ENCODE peak calls at places on chromosomes 7 and 10, in seven cellular contexts. T is left ventricle myocardium inferior, B is HL-60, L is GM10248, R is tibial artery, V is IMR-90, M is AG09319. Q is an unnamed sample.

GRCh38 chr10:62815373-62816111 is 624 bp downstream of the EGR2 start:
- DNase-seq in T (no peak), B (no peak), L (no peak), R (no peak), V (no peak), M (no peak), Q (no peak)

GRCh38 chr10:79270471-79271246 is 76.6 kb upstream of the PPIF start:
- DNase-seq in T (peak), B (peak), L (no peak), R (peak), V (no peak), M (no peak), Q (no peak)

GRCh38 chr10:22534849-22535604 is 179.4 kb downstream of the PIP4K2A start:
- DNase-seq in T (no peak), B (no peak), L (no peak), R (no peak), V (peak), M (no peak), Q (no peak)

GRCh38 chr10:104928733-104929132 is 287.6 kb downstream of the SORCS3 start:
- DNase-seq in T (no peak), B (no peak), L (no peak), R (no peak), V (no peak), M (no peak), Q (no peak)

GRCh38 chr10:99620713-99621453 is 644 bp upstream of the SLC25A28 start:
- DNase-seq in T (peak), B (peak), L (peak), R (peak), V (peak), M (peak), Q (peak)

GRCh38 chr7:23490357-23491131 is 20.3 kb upstream of the IGF2BP3 start:
- DNase-seq in T (peak), B (peak), L (peak), R (no peak), V (no peak), M (no peak), Q (peak)

GRCh38 chr10:60921631-60922030 is 22.4 kb downstream of the RHOBTB1 start:
- DNase-seq in T (no peak), B (peak), L (no peak), R (no peak), V (no peak), M (no peak), Q (no peak)

GRCh38 chr7:115191506-115191905 is 269.6 kb downstream of the MDFIC start:
- DNase-seq in T (no peak), B (no peak), L (no peak), R (no peak), V (peak), M (no peak), Q (no peak)

GRCh38 chr10:110002801-110003523 is 4.8 kb upstream of the ADD3 start:
- DNase-seq in T (no peak), B (no peak), L (peak), R (no peak), V (no peak), M (no peak), Q (no peak)

GRCh38 chr7:77258593-77258992 is 59.0 kb upstream of the FGL2 start:
- DNase-seq in T (no peak), B (no peak), L (no peak), R (no peak), V (no peak), M (no peak), Q (no peak)

GRCh38 chr10:71805776-71806705 is 32.7 kb upstream of the VSIR start:
- DNase-seq in T (no peak), B (no peak), L (peak), R (no peak), V (no peak), M (no peak), Q (no peak)

GRCh38 chr7:158401826-158402225 is 185.8 kb downstream of the PTPRN2 start:
- DNase-seq in T (no peak), B (no peak), L (no peak), R (no peak), V (no peak), M (no peak), Q (no peak)

GRCh38 chr7:140570120-140570519 is 70.5 kb downstream of the DENND2A start:
- DNase-seq in T (no peak), B (no peak), L (no peak), R (no peak), V (no peak), M (no peak), Q (no peak)

GRCh38 chr10:73537288-73537687 is 41.5 kb upstream of the PPP3CB start:
- DNase-seq in T (no peak), B (no peak), L (no peak), R (no peak), V (no peak), M (no peak), Q (no peak)

GRCh38 chr10:35607475-35608316 is 2.6 kb downstream of the GJD4 start:
- DNase-seq in T (no peak), B (no peak), L (no peak), R (no peak), V (no peak), M (no peak), Q (peak)

GRCh38 chr10:3056280-3057037 is 10.9 kb upstream of the PFKP start:
- DNase-seq in T (no peak), B (no peak), L (no peak), R (no peak), V (peak), M (no peak), Q (no peak)

GRCh38 chr7:34758111-34758601 is 100.1 kb downstream of the NPSR1 start:
- DNase-seq in T (no peak), B (no peak), L (no peak), R (no peak), V (no peak), M (no peak), Q (no peak)

GRCh38 chr10:133335238-133336122 is 1.2 kb downstream of the CALY start:
- DNase-seq in T (peak), B (peak), L (peak), R (no peak), V (peak), M (no peak), Q (peak)

GRCh38 chr7:44163591-44163990 is 22.5 kb upstream of the MYL7 start:
- DNase-seq in T (no peak), B (no peak), L (no peak), R (no peak), V (peak), M (peak), Q (no peak)

GRCh38 chr7:132193898-132194297 is 382.4 kb downstream of the PLXNA4 start:
- DNase-seq in T (no peak), B (no peak), L (no peak), R (no peak), V (no peak), M (no peak), Q (no peak)

GRCh38 chr10:25639646-25640045 is 294.4 kb upstream of the MYO3A start:
- DNase-seq in T (no peak), B (no peak), L (no peak), R (no peak), V (no peak), M (no peak), Q (no peak)

GRCh38 chr7:47622946-47623640 is 41.2 kb upstream of the TNS3 start:
- DNase-seq in T (no peak), B (no peak), L (no peak), R (peak), V (peak), M (peak), Q (no peak)

GRCh38 chr7:145779165-145779564 is 337.4 kb upstream of the CNTNAP2 start:
- DNase-seq in T (no peak), B (no peak), L (no peak), R (no peak), V (no peak), M (no peak), Q (no peak)

GRCh38 chr10:6348091-6348862 is 145.5 kb downstream of the PFKFB3 start:
- DNase-seq in T (peak), B (peak), L (peak), R (peak), V (no peak), M (no peak), Q (peak)

GRCh38 chr7:22110227-22110839 is 164.6 kb upstream of the CDCA7L start:
- DNase-seq in T (peak), B (peak), L (peak), R (peak), V (peak), M (peak), Q (peak)

GRCh38 chr10:114649217-114649906 is 8.7 kb downstream of the ABLIM1 start:
- DNase-seq in T (no peak), B (no peak), L (no peak), R (no peak), V (no peak), M (no peak), Q (no peak)

GRCh38 chr7:79420464-79420863 is 33.0 kb downstream of the MAGI2 start:
- DNase-seq in T (no peak), B (no peak), L (no peak), R (no peak), V (peak), M (peak), Q (no peak)

GRCh38 chr10:119933179-119933578 is 40.6 kb downstream of the SEC23IP start:
- DNase-seq in T (no peak), B (no peak), L (no peak), R (no peak), V (peak), M (no peak), Q (no peak)

GRCh38 chr7:66847879-66848810 is 72.9 kb upstream of the TMEM248 start:
- DNase-seq in T (no peak), B (peak), L (no peak), R (no peak), V (peak), M (peak), Q (no peak)

GRCh38 chr7:142909921-142910521 is 23.5 kb downstream of the TRPV5 start:
- DNase-seq in T (no peak), B (no peak), L (no peak), R (no peak), V (no peak), M (no peak), Q (no peak)

GRCh38 chr7:142906643-142907042 is 21.1 kb upstream of the TRPV6 start:
- DNase-seq in T (no peak), B (no peak), L (no peak), R (no peak), V (no peak), M (no peak), Q (no peak)

GRCh38 chr7:142908290-142908689 is 22.7 kb upstream of the TRPV6 start:
- DNase-seq in T (no peak), B (no peak), L (no peak), R (no peak), V (no peak), M (no peak), Q (no peak)

GRCh38 chr7:142905759-142906158 is 20.2 kb upstream of the TRPV6 start:
- DNase-seq in T (no peak), B (no peak), L (no peak), R (no peak), V (no peak), M (no peak), Q (no peak)

GRCh38 chr7:142908921-142909870 is 23.7 kb upstream of the TRPV6 start:
- DNase-seq in T (no peak), B (peak), L (peak), R (no peak), V (no peak), M (no peak), Q (peak)
- TF ChIP-seq CTCF in T (peak), B (peak), L (peak), R (no peak), V (no peak), M (no peak), Q (peak)

DNA sequence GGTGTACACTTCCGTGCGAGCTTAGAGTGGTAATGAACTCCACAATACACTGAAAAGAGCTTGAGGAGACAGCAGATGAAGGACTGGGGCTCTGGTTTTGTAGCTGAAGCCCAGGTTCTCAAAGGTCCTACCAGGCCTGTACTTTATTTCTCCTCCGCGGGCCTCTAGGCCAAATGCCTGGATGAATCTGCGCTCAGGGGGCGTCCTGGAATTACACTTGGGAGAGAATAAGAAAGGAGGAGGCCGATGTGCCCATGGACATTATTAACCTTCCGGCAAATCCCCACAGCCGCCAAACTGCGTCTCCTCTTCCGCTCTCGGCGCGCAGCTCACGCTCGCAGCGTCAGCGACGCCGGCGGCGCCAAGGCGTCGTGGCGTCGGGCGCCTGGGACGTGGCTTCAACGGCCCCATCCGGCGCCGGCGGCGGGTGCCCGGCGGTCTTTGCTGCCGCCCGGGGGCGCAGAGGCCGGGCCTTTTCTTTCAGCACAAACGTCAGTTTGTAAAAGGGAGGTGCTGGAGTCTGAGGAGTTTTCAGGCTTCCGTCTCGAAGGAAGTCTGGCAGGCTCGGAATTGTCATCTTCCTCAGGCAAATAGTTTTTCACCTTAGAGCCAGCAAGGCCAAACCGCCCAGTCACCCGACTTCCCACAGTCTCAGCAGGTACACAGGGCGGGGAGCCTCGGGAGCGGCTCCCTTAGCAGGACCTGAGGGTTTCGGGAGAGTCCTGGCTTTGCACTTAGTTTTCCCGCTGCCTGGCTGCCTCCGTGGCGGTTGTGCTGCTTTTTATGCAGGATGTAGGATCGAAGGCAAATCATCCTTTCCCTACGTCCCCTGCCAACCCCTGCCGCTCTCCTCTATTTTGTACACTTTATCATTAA is at the start of gene CCDC7:
- DNase-seq in T (peak), B (peak), L (peak), R (peak), V (peak), M (peak), Q (peak)
- TF ChIP-seq CTCF in T (peak), B (peak), L (peak), R (peak), V (peak), M (peak), Q (peak)

GRCh38 chr10:58807631-58808024 is 295.0 kb downstream of the BICC1 start:
- DNase-seq in T (no peak), B (no peak), L (no peak), R (peak), V (peak), M (peak), Q (no peak)
- TF ChIP-seq CTCF in T (no peak), B (no peak), L (no peak), R (no peak), V (no peak), M (peak), Q (no peak)

DNA sequence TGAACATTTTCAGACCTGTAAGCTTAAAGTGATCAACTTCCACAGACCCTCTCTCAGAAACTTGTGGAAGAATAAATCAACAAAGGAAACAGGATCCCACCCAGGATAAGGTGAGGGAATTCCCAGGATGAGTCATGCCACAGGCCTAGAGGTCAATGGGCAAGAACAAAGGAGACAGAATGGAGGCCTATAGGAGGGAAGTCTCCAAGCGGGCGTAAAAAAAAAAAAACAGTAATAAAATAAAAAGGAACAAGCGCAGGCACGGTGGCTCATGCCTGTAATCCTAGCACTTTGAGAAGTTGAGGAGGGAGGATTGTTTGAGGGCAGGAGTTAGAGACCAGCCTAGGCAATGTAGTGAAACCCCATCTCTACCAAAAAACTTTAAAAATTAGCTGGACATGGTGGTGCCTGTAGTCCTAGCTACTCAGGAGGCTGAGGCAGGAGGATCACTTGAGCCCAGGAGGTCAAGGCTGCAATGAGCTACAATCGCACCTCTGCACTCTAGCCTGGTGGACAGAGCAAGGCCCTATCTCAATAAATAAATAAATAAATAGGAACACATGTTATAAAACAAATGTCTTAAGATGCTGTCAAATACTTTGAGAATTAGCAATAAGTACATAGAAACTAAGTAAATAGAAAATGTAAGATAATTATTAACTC is 8.4 kb downstream of the SORBS1 start:
- DNase-seq in T (no peak), B (no peak), L (no peak), R (no peak), V (no peak), M (no peak), Q (no peak)
- TF ChIP-seq CTCF in T (no peak), B (no peak), L (no peak), R (no peak), V (no peak), M (no peak), Q (no peak)

GRCh38 chr7:99531354-99531765 is 20.6 kb downstream of the FAM200A start:
- DNase-seq in T (no peak), B (no peak), L (no peak), R (no peak), V (no peak), M (no peak), Q (no peak)

GRCh38 chr7:99521399-99521798 is 16.9 kb downstream of the ZKSCAN5 start:
- DNase-seq in T (no peak), B (no peak), L (no peak), R (no peak), V (no peak), M (no peak), Q (no peak)

GRCh38 chr7:99525713-99526440 is 21.4 kb downstream of the ZKSCAN5 start:
- DNase-seq in T (no peak), B (peak), L (no peak), R (no peak), V (no peak), M (no peak), Q (no peak)
- TF ChIP-seq CTCF in T (no peak), B (peak), L (no peak), R (no peak), V (peak), M (peak), Q (peak)

DNA sequence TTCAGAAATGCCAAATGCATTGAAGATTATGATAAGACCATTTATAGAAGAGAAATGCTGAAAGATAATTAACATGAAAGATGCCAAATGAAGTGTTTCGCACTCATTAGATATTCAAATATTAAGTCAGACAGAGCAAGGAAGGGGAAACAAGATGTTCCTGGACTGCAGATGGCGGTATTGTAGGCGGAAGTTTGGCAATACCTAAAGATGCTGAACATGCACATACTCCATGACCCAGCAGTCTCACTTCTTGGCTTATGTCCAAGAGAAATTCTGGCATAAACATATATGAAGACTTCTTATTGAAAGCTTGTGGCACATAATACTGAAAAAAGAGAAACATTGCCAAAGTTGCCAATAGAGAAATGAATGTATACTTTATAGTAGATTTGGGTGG is 325.4 kb upstream of the SEMA3C start:
- DNase-seq in T (no peak), B (peak), L (no peak), R (no peak), V (peak), M (no peak), Q (no peak)
- TF ChIP-seq CTCF in T (no peak), B (no peak), L (no peak), R (no peak), V (peak), M (no peak), Q (no peak)

DNA sequence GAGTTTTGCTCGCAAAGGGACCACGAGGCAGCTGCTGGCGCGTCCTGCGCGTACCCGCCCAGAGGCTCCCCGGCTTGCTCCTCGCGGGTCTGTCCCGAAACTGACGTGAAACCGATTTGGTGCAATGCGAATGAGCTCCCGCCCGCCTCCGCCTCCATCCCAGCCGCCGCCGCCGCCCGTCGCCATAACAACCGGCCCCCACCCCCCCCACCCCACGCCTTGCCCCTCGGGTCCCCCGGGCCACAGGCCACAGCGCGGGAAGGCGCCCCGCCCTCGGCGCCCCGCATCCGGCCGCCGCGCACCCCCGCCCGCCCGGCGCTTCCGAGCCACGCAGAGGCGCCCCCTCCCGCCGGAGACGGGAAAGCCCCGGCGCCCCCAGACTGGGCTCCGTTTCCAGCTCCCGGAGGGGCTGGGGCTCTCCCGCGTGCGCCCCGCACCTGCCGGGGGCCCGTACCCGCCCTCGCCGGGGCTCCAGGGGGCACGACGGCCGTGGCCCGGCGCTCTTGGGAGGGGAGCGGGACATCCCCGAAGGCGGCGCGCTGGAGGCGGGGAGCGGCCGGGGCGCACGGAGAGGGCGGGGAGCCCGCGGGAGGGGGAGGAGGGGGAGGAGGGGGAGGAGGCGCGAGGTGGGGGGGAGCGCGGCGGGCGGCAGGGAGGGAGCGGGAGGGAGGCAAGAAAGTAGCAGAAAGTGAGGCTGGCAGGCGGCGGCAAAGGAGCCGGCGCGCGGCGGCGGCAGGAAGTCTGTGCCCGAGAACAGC is at the start of gene CAMK1D:
- DNase-seq in T (peak), B (no peak), L (peak), R (peak), V (peak), M (peak), Q (peak)
- TF ChIP-seq CTCF in T (peak), B (no peak), L (peak), R (no peak), V (peak), M (no peak), Q (peak)

DNA sequence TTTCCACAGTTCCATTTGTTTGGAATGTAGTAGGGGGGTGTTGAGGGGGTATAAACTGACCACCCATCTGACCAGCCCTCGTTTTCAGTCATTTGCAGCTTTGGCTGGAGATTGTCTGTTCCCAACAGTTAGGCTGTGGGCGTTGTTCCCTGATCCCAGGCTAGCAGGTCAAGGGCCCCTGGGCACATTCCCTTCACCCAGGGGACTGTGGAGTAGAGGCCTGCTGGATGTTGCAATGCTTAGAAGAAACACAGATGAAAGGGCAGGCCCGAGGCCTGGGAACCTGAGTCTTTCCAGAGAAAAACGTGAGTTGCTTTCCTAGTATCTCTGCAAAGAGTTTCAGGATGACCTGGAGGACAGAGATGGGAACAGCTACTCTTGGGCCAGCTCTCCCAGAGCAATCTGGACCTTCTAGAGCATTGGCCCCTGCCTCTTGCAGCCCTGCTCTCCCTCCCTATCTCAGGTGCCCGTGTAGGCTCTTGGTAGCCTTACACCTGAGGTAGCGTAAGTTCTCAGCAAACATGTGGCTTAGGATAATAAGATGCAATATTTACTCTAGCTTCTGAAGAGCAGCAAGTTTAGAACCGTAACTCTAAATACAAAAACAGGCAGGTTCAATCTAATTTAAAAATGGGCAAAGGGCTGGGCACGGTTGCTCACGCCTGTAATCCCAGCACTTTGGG is 99.4 kb upstream of the EFCAB10 start:
- DNase-seq in T (no peak), B (no peak), L (no peak), R (peak), V (no peak), M (no peak), Q (no peak)
- TF ChIP-seq CTCF in T (no peak), B (no peak), L (no peak), R (no peak), V (no peak), M (no peak), Q (no peak)